ENCODE peak calls at places on chromosome 13, in six cellular contexts. Q is cardiac muscle cell, N is mammary epithelial cell, T is A673, X is HepG2, A is esophagus squamous epithelium. V is an unnamed sample.
A peak's percentile ranks its signal among the peaks of the same experiment; 100 is the strongest.

GRCh38 chr13:51276684-51277083 is 54.5 kb downstream of the FAM124A start:
- DNase-seq in Q (no peak), N (no peak), T (no peak), X (no peak), A (no peak), V (peak; percentile 44)

GRCh38 chr13:64371461-64371860 is 2858.7 kb downstream of the PCDH9 start:
- DNase-seq in Q (no peak), N (no peak), T (no peak), X (no peak), A (no peak), V (no peak)

GRCh38 chr13:35789335-35790166 is 313.1 kb upstream of the MAB21L1 start:
- DNase-seq in Q (peak; percentile 49), N (peak; percentile 19), T (peak; percentile 43), X (peak; percentile 16), A (no peak), V (peak; percentile 1)

GRCh38 chr13:51557875-51558604 is 26.2 kb upstream of the WDFY2 start:
- DNase-seq in Q (no peak), N (peak; percentile 86), T (peak; percentile 37), X (no peak), A (no peak), V (no peak)

GRCh38 chr13:23610187-23610576 is 40.0 kb downstream of the TNFRSF19 start:
- DNase-seq in Q (no peak), N (no peak), T (no peak), X (peak; percentile 76), A (no peak), V (no peak)

GRCh38 chr13:74136089-74136658 is 2.0 kb upstream of the KLF12 start:
- DNase-seq in Q (peak; percentile 48), N (peak; percentile 67), T (peak; percentile 11), X (no peak), A (no peak), V (peak; percentile 26)

GRCh38 chr13:48843630-48844380 is 131.9 kb upstream of the FNDC3A start:
- DNase-seq in Q (no peak), N (no peak), T (no peak), X (no peak), A (no peak), V (no peak)

GRCh38 chr13:31982540-31982939 is 49.0 kb upstream of the FRY start:
- DNase-seq in Q (no peak), N (peak; percentile 95), T (peak; percentile 50), X (peak; percentile 67), A (no peak), V (peak; percentile 87)

GRCh38 chr13:21076265-21076653 is 14.9 kb upstream of the LATS2 start:
- DNase-seq in Q (no peak), N (no peak), T (no peak), X (no peak), A (no peak), V (no peak)

GRCh38 chr13:41942462-41943094 is 18.3 kb downstream of the VWA8 start:
- DNase-seq in Q (peak; percentile 39), N (peak; percentile 34), T (peak; percentile 39), X (no peak), A (no peak), V (no peak)

GRCh38 chr13:23792680-23793079 is 96.5 kb downstream of the MIPEP start:
- DNase-seq in Q (no peak), N (no peak), T (no peak), X (no peak), A (no peak), V (no peak)

GRCh38 chr13:49622174-49622946 is 5.9 kb upstream of the ARL11 start:
- DNase-seq in Q (peak; percentile 68), N (no peak), T (no peak), X (peak; percentile 48), A (no peak), V (no peak)

GRCh38 chr13:71879129-71879535 is 12.1 kb upstream of the DACH1 start:
- DNase-seq in Q (peak; percentile 59), N (peak; percentile 37), T (peak; percentile 65), X (peak; percentile 27), A (no peak), V (peak; percentile 75)

GRCh38 chr13:66926200-66926850 is 303.8 kb downstream of the PCDH9 start:
- DNase-seq in Q (no peak), N (no peak), T (no peak), X (no peak), A (no peak), V (no peak)

GRCh38 chr13:39035799-39036198 is 2.1 kb downstream of the PROSER1 start:
- DNase-seq in Q (no peak), N (no peak), T (no peak), X (no peak), A (no peak), V (no peak)

GRCh38 chr13:112842343-112842856 is 126.6 kb upstream of the MCF2L start:
- DNase-seq in Q (no peak), N (no peak), T (no peak), X (no peak), A (no peak), V (no peak)

GRCh38 chr13:32501058-32501457 is 37.5 kb downstream of the N4BP2L2 start:
- DNase-seq in Q (no peak), N (no peak), T (no peak), X (no peak), A (no peak), V (no peak)

GRCh38 chr13:21569686-21570085 is 34.3 kb downstream of the MICU2 start:
- DNase-seq in Q (no peak), N (no peak), T (no peak), X (no peak), A (no peak), V (no peak)

GRCh38 chr13:111474136-111475002 is 153.9 kb downstream of the TEX29 start:
- DNase-seq in Q (peak; percentile 56), N (peak; percentile 19), T (peak; percentile 70), X (peak; percentile 18), A (no peak), V (peak; percentile 37)

GRCh38 chr13:76944457-76944856 is 3.9 kb upstream of the ACOD1 start:
- DNase-seq in Q (no peak), N (peak; percentile 75), T (no peak), X (no peak), A (no peak), V (no peak)

GRCh38 chr13:94520001-94520400 is 40.5 kb upstream of the DCT start:
- DNase-seq in Q (no peak), N (no peak), T (no peak), X (no peak), A (no peak), V (no peak)

GRCh38 chr13:40197049-40197448 is 469.4 kb downstream of the FOXO1 start:
- DNase-seq in Q (no peak), N (no peak), T (no peak), X (no peak), A (no peak), V (no peak)

GRCh38 chr13:40204246-40204645 is 462.2 kb downstream of the FOXO1 start:
- DNase-seq in Q (no peak), N (no peak), T (no peak), X (no peak), A (no peak), V (no peak)

GRCh38 chr13:40197936-40198335 is 468.5 kb downstream of the FOXO1 start:
- DNase-seq in Q (peak; percentile 37), N (no peak), T (no peak), X (no peak), A (no peak), V (no peak)

GRCh38 chr13:40205771-40206240 is 460.6 kb downstream of the FOXO1 start:
- DNase-seq in Q (no peak), N (no peak), T (no peak), X (no peak), A (no peak), V (no peak)

DNA sequence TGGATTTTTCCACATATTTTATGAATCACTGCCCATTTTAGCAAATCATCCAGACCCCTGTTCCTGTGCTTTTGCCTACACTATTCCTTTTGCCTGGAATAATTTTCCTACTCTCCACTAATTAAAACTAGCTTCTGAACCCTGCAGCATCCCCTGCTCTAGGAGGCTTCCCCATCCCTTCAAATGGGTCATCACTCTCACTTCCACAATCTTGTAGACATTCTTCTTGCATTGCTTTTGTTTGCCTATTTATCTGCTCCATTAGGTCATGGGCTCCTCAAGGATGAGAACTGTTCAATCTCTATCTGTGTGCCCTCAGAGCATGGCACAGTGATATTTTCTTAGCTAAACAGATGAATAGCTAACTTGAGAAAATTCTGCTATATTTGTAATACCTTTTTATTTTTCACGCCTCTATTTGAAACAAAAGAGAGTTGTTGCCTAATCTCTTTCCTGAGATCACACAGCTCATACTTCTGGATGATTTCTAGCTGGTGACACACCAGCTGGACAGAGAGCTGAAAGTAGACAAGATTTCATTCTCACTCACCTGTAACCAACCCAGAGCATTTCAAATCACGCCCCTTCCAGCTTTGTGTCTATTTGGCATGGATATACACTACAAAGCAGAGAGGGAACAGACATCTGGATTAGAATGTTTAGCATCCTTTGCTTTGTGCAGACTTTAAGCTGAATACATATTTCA is 466.0 kb downstream of the FOXO1 start:
- DNase-seq in Q (no peak), N (peak; percentile 48), T (no peak), X (no peak), A (no peak), V (no peak)
- H3K9me3 ChIP-seq in Q (no peaks in the 10 kb centered on the region), N (peaks cover 2% of the 10 kb centered on the region), T (no peaks in the 10 kb centered on the region), X (no peaks in the 10 kb centered on the region), A (peaks cover 6% of the 10 kb centered on the region), V (no peaks in the 10 kb centered on the region)

GRCh38 chr13:91349992-91350911 is 2.8 kb downstream of the MIR17HG start:
- DNase-seq in Q (no peak), N (no peak), T (no peak), X (no peak), A (no peak), V (no peak)

GRCh38 chr13:91348906-91349435 is 1.5 kb downstream of the MIR17HG start:
- DNase-seq in Q (no peak), N (peak; percentile 83), T (peak; percentile 92), X (peak; percentile 75), A (peak; percentile 58), V (peak; percentile 85)

GRCh38 chr13:91351980-91352379 is 4.5 kb downstream of the MIR17HG start:
- DNase-seq in Q (no peak), N (no peak), T (no peak), X (no peak), A (no peak), V (no peak)

GRCh38 chr13:91353494-91353893 is 6.0 kb downstream of the MIR17HG start:
- DNase-seq in Q (no peak), N (no peak), T (no peak), X (no peak), A (no peak), V (no peak)

GRCh38 chr13:91351123-91351522 is 3.6 kb downstream of the MIR17HG start:
- DNase-seq in Q (no peak), N (no peak), T (no peak), X (no peak), A (no peak), V (no peak)
- H3K36me3 ChIP-seq in Q (peaks cover 25% of the 10 kb centered on the region), N (peaks cover 43% of the 10 kb centered on the region), T (peaks cover 68% of the 10 kb centered on the region), X (peaks cover 9% of the 10 kb centered on the region), A (no peaks in the 10 kb centered on the region), V (no peaks in the 10 kb centered on the region)

DNA sequence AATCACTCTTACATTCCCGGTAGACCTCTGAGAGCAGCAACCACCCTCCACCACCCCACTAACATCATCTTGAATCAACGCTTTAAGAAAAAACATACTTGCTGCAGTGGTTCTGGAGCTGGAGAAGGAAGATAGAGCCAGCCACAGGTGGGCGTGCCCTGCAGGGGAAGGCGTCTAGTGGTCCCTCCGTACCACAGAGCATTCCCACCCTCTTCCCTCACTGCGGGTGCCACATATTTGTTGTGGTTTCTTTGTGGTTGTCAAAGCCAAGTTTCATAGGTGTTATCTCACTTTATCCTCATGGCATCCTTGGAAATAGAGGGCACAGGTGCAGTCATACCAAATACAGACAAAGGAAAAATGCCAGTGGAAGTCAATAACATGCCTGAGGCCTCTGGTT is 22.2 kb downstream of the COL4A2 start:
- DNase-seq in Q (no peak), N (no peak), T (no peak), X (no peak), A (no peak), V (no peak)
- H3K27ac ChIP-seq in Q (no peak overlapping the region), N (no peak overlapping the region), T (peak overlapping the region; percentile 19), X (no peak overlapping the region), A (peak overlapping the region; percentile 92), V (no peak overlapping the region)

GRCh38 chr13:96119921-96120320 is 30.0 kb downstream of the HS6ST3 start:
- DNase-seq in Q (no peak), N (no peak), T (no peak), X (no peak), A (no peak), V (no peak)
- H3K9me3 ChIP-seq in Q (no peaks in the 10 kb centered on the region), N (no peaks in the 10 kb centered on the region), T (no peaks in the 10 kb centered on the region), X (no peaks in the 10 kb centered on the region), A (no peaks in the 10 kb centered on the region), V (no peaks in the 10 kb centered on the region)

V was measured in small intestine.